ENCODE peak calls at places on chromosomes 2 and 18, in six cellular contexts. F, Y, E, U, I and R are unnamed samples. For H3K4me1, the result is how much of the 10 kb centered on the place peaks cover.

GRCh38 chr2:26017464-26018183 is 16.3 kb upstream of the RAB10 start:
- DNase-seq in E (no peak), Y (no peak), U (no peak), F (no peak), I (no peak), R (no peak)

GRCh38 chr2:166375205-166375735 is 474 bp downstream of the SCN9A start:
- DNase-seq in Y (peak), F (no peak), E (no peak), I (no peak), U (no peak), R (no peak)

GRCh38 chr18:26215247-26215970 is 10.8 kb upstream of the TAF4B start:
- DNase-seq in I (no peak), Y (no peak), U (no peak), F (no peak), E (peak), R (peak)

GRCh38 chr2:81976998-81977397 is 1672.4 kb upstream of the LRRTM1 start:
- DNase-seq in I (no peak), F (no peak), Y (no peak), E (no peak), U (no peak), R (no peak)

GRCh38 chr2:105294844-105295481 is 34.6 kb downstream of the TGFBRAP1 start:
- DNase-seq in Y (peak), U (peak), F (no peak), I (no peak), E (peak), R (no peak)

GRCh38 chr2:17879137-17879912 is 858 bp downstream of the KCNS3 start:
- DNase-seq in E (no peak), I (no peak), Y (peak), F (peak), U (peak), R (no peak)

GRCh38 chr18:1270081-1270480 is 365.4 kb downstream of the ADCYAP1 start:
- DNase-seq in F (no peak), E (no peak), I (no peak), U (no peak), Y (no peak), R (no peak)

GRCh38 chr2:152594792-152595191 is 122.5 kb downstream of the PRPF40A start:
- DNase-seq in E (no peak), F (peak), Y (peak), U (no peak), I (no peak), R (no peak)

GRCh38 chr2:54881759-54882158 is 158.3 kb downstream of the EML6 start:
- DNase-seq in U (no peak), F (no peak), I (no peak), Y (no peak), E (no peak), R (no peak)

GRCh38 chr2:1721706-1722483 is 22.4 kb downstream of the PXDN start:
- DNase-seq in U (no peak), Y (peak), F (peak), I (no peak), E (no peak), R (no peak)

GRCh38 chr2:99488999-99489757 is 639 bp downstream of the REV1 start:
- DNase-seq in U (peak), F (peak), I (peak), Y (peak), E (peak), R (peak)

GRCh38 chr2:225334524-225334923 is 65.0 kb upstream of the NYAP2 start:
- DNase-seq in F (no peak), Y (no peak), E (no peak), U (no peak), I (no peak), R (no peak)

GRCh38 chr18:3451989-3452749 is 2.2 kb downstream of the TGIF1 start:
- DNase-seq in Y (peak), I (peak), U (peak), F (peak), E (peak), R (peak)

GRCh38 chr2:9330639-9331270 is 92.6 kb downstream of the ITGB1BP1 start:
- DNase-seq in F (no peak), I (no peak), U (no peak), Y (no peak), E (no peak), R (no peak)

GRCh38 chr2:146721486-146721885 is 1123.3 kb upstream of the ACVR2A start:
- DNase-seq in U (no peak), Y (no peak), I (peak), E (no peak), F (no peak), R (no peak)

GRCh38 chr2:240595381-240596079 is 9.0 kb downstream of the CAPN10 start:
- DNase-seq in E (no peak), U (peak), I (peak), F (no peak), Y (no peak), R (peak)

GRCh38 chr2:32502941-32503340 is 124.9 kb upstream of the TTC27 start:
- DNase-seq in E (no peak), U (no peak), F (no peak), Y (no peak), I (no peak), R (no peak)

GRCh38 chr2:46136953-46137352 is 160.3 kb upstream of the EPAS1 start:
- DNase-seq in F (no peak), Y (no peak), E (no peak), I (no peak), U (no peak), R (no peak)

GRCh38 chr18:61893304-61893970 is 630 bp upstream of the RNF152 start:
- DNase-seq in U (peak), F (peak), I (no peak), E (peak), Y (peak), R (peak)

GRCh38 chr2:197996583-197996982 is 192.2 kb downstream of the PLCL1 start:
- DNase-seq in I (no peak), U (no peak), Y (no peak), F (no peak), E (peak), R (no peak)

GRCh38 chr2:57371186-57371585 is 675.4 kb upstream of the VRK2 start:
- DNase-seq in I (no peak), U (no peak), Y (no peak), E (no peak), F (no peak), R (no peak)

GRCh38 chr2:223860809-223861738 is 23.7 kb upstream of the AP1S3 start:
- DNase-seq in Y (peak), I (no peak), E (no peak), U (no peak), F (no peak), R (no peak)

GRCh38 chr18:34522627-34523026 is 187.5 kb upstream of the DTNA start:
- DNase-seq in U (no peak), F (no peak), Y (no peak), E (no peak), I (no peak), R (no peak)

GRCh38 chr2:33426666-33427231 is 49.7 kb upstream of the RASGRP3 start:
- DNase-seq in U (no peak), F (no peak), I (no peak), Y (peak), E (no peak), R (no peak)

GRCh38 chr2:10036095-10036879 is 7.1 kb upstream of the KLF11 start:
- DNase-seq in E (peak), I (no peak), U (no peak), F (peak), Y (peak), R (peak)

GRCh38 chr2:174004900-174005605 is 39.9 kb upstream of the SP3 start:
- DNase-seq in I (no peak), Y (peak), E (no peak), F (peak), U (peak), R (no peak)

GRCh38 chr18:34995746-34996145 is 45.5 kb upstream of the MAPRE2 start:
- DNase-seq in Y (no peak), F (no peak), E (no peak), U (no peak), I (no peak), R (no peak)

GRCh38 chr2:216807861-216808272 is 52.0 kb downstream of the TNP1 start:
- DNase-seq in I (no peak), E (no peak), U (peak), F (no peak), Y (peak), R (no peak)

GRCh38 chr2:73111300-73112025 is 1.3 kb downstream of the RAB11FIP5 start:
- DNase-seq in F (peak), I (peak), Y (no peak), U (peak), E (no peak), R (no peak)

GRCh38 chr2:11703700-11704099 is 33.7 kb upstream of the NTSR2 start:
- DNase-seq in U (no peak), E (no peak), Y (peak), I (no peak), F (no peak), R (no peak)

GRCh38 chr2:24571828-24572442 is 80.9 kb downstream of the NCOA1 start:
- DNase-seq in U (peak), E (no peak), Y (no peak), I (no peak), F (no peak), R (no peak)
- H3K4me1 ChIP-seq in U (under half), E (under half), Y (under half), I (under half), F (under half), R (under half)

GRCh38 chr2:7692657-7693161 is 775.5 kb downstream of the RNF144A start:
- DNase-seq in U (no peak), I (no peak), Y (peak), F (peak), E (no peak), R (no peak)

GRCh38 chr2:7694066-7695000 is 777.1 kb downstream of the RNF144A start:
- DNase-seq in U (no peak), Y (no peak), F (no peak), I (no peak), E (no peak), R (no peak)

GRCh38 chr2:7697052-7697451 is 779.8 kb downstream of the RNF144A start:
- DNase-seq in F (no peak), I (no peak), Y (no peak), U (peak), E (no peak), R (no peak)

GRCh38 chr2:7691961-7692656 is 774.9 kb downstream of the RNF144A start:
- DNase-seq in U (no peak), I (no peak), F (no peak), E (no peak), Y (no peak), R (no peak)

GRCh38 chr2:7693246-7694065 is 776.2 kb downstream of the RNF144A start:
- DNase-seq in F (no peak), U (no peak), I (no peak), Y (no peak), E (no peak), R (no peak)
- H3K27ac ChIP-seq in F (no peak), U (no peak), I (no peak), Y (no peak), E (no peak), R (no peak)

GRCh38 chr18:24138884-24139616 is at the start of gene CABYR:
- DNase-seq in Y (peak), I (peak), E (peak), U (peak), F (peak), R (peak)
- H3K4me3 ChIP-seq in Y (peak), I (peak), E (peak), U (peak), F (peak), R (peak)

GRCh38 chr2:119495948-119496347 is 28.3 kb downstream of the SCTR start:
- DNase-seq in E (no peak), U (no peak), I (no peak), Y (no peak), F (no peak), R (no peak)
- H3K4me1 ChIP-seq in E (under half), U (under half), I (under half), Y (under half), F (under half), R (under half)

GRCh38 chr2:144241801-144242200 is 278.1 kb downstream of the ZEB2 start:
- DNase-seq in U (no peak), I (no peak), Y (no peak), E (no peak), F (no peak), R (no peak)

GRCh38 chr2:144239726-144240125 is 280.2 kb downstream of the ZEB2 start:
- DNase-seq in U (no peak), F (no peak), Y (no peak), I (no peak), E (no peak), R (no peak)

GRCh38 chr2:144239306-144239705 is 280.6 kb downstream of the ZEB2 start:
- DNase-seq in E (no peak), Y (no peak), F (no peak), U (no peak), I (no peak), R (no peak)

GRCh38 chr2:144242311-144242710 is 277.6 kb downstream of the ZEB2 start:
- DNase-seq in I (no peak), Y (no peak), E (no peak), F (no peak), U (no peak), R (no peak)

DNA sequence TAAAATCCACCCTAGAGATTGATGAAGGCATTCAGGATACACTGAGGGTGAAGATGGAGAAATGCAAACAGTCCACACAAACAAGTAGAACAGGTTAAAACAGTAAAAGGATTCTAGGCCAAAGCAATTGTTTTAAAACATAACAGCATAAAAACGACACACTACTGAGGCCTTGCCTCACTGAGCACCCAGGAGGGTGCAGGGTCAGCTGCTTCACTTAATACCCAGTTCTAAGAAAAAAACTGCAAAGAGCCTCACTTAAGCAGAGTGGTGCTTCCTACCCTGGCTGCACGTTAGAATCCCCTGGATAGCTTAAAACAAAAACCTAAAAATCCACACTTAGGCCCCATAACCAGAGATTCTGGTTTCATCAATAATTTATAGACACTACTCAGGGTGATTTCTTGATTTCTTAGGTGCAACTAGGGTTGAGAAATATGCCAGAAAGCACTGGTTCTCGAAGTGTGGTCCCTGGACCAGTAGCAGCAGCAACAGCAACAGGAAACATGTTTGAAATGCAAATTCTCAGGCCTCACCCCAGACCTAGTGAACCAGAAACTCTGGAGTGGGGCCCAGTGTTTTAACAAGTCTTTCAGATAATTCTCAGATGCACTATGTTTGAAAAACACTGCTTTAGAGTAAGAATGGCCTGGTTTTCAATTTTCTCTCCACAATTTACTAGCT is 279.1 kb downstream of the ZEB2 start:
- DNase-seq in Y (no peak), F (no peak), E (no peak), U (peak), I (no peak), R (no peak)
- H3K27ac ChIP-seq in Y (no peak), F (no peak), E (no peak), U (no peak), I (peak), R (no peak)

DNA sequence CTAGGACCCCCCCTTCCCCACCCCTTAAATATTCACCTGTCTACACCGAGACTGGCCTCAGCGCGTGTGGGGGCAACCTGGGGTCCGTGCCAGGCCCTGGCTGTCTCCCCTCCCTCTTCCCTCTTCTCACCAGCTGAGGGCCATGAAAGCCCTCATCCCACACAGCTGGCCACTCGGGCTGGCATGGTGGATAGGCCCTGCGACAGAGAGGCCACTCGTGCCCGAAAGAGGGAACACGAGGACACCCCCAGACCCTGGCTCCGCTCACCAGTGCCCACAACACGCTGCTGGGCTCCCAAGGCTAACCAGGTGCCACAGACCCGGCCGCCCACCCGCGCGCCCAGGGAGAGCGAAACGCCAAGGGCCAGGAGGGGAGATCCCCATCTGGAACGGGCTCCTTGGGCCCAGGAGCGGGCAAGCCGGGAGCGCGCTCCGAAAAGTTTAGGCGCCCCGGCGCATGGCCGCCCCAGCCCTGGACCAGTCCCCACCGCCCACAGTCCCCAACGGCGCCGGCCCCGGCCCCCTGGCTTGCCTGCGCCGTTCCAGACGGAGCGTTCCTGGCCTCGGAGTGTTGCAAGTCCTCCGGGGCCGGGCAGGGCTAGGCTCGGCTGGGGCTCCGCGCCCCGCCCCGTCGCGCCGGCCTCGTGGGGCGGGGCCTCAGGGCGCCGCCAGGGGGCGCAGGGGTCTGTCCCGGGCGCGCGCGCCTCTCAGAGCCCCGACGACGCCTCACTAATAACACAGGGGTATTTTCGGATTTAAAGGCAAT is at the start of gene TMBIM1:
- DNase-seq in F (peak), U (peak), E (peak), I (peak), Y (peak), R (peak)
- H3K4me3 ChIP-seq in F (peak), U (peak), E (peak), I (peak), Y (peak), R (peak)

GRCh38 chr2:207107551-207107950 is 58.2 kb downstream of the KLF7 start:
- DNase-seq in F (no peak), E (no peak), I (peak), Y (no peak), U (no peak), R (no peak)
- H3K4me1 ChIP-seq in F (half or more), E (under half), I (under half), Y (under half), U (under half), R (under half)